ENCODE peak calls at places on chromosomes 12 and 14, in six cellular contexts. W is ovary, K is kidney, P is GM23338, F is colonic mucosa, Y is fibroblast of lung. H is an unnamed sample.

GRCh38 chr14:36773136-36773540 is 111.5 kb downstream of the PAX9 start:
- DNase-seq in F (no peak), Y (no peak), P (peak; percentile 59), W (no peak), K (no peak), H (peak; percentile 48)

GRCh38 chr14:95319312-95320075 is at the start of gene CLMN:
- DNase-seq in P (peak; percentile 73), W (peak; percentile 50), K (peak; percentile 91), Y (peak; percentile 14), F (peak; percentile 70), H (peak; percentile 52)

GRCh38 chr12:115802767-115803166 is 474.7 kb downstream of the MED13L start:
- DNase-seq in K (no peak), F (no peak), Y (no peak), P (no peak), W (no peak), H (no peak)

GRCh38 chr12:69484428-69484827 is 14.2 kb downstream of the FRS2 start:
- DNase-seq in F (no peak), Y (no peak), P (peak; percentile 23), W (no peak), K (no peak), H (no peak)

GRCh38 chr14:50766338-50766886 is 64.5 kb downstream of the NIN start:
- DNase-seq in Y (peak; percentile 69), F (no peak), K (no peak), W (no peak), P (no peak), H (no peak)

GRCh38 chr14:58296731-58297130 is 1.6 kb upstream of the ARID4A start:
- DNase-seq in K (no peak), F (no peak), P (no peak), Y (no peak), W (no peak), H (peak; percentile 34)

GRCh38 chr12:85782711-85783110 is 53.5 kb downstream of the RASSF9 start:
- DNase-seq in W (no peak), F (no peak), P (no peak), Y (no peak), K (no peak), H (no peak)

GRCh38 chr12:10235761-10236631 is 23.3 kb downstream of the GABARAPL1 start:
- DNase-seq in Y (peak; percentile 54), F (no peak), P (peak; percentile 73), K (no peak), W (peak; percentile 46), H (no peak)

GRCh38 chr14:70988452-70988851 is 81.2 kb downstream of the PCNX1 start:
- DNase-seq in F (no peak), Y (no peak), K (peak; percentile 32), W (no peak), P (peak; percentile 42), H (no peak)

GRCh38 chr14:28242895-28243294 is 523.7 kb upstream of the FOXG1 start:
- DNase-seq in Y (no peak), W (no peak), K (no peak), P (no peak), F (no peak), H (no peak)

GRCh38 chr12:14256555-14257169 is 108.8 kb upstream of the ATF7IP start:
- DNase-seq in P (peak; percentile 92), W (peak; percentile 83), F (peak; percentile 72), Y (peak; percentile 93), K (peak; percentile 89), H (peak; percentile 42)

GRCh38 chr14:69132513-69133181 is 20.3 kb downstream of the DCAF5 start:
- DNase-seq in W (no peak), K (no peak), P (no peak), F (no peak), Y (no peak), H (no peak)

GRCh38 chr12:74539261-74539660 is 1.6 kb downstream of the ATXN7L3B start:
- DNase-seq in P (no peak), Y (no peak), W (no peak), F (no peak), K (no peak), H (no peak)

GRCh38 chr12:131728720-131729119 is 17.8 kb downstream of the SFSWAP start:
- DNase-seq in P (no peak), Y (no peak), K (no peak), W (no peak), F (no peak), H (no peak)

GRCh38 chr14:90704362-90705051 is 111.7 kb downstream of the TTC7B start:
- DNase-seq in F (no peak), Y (peak; percentile 11), P (no peak), K (no peak), W (no peak), H (no peak)

GRCh38 chr12:98998697-98999299 is 353.7 kb downstream of the APAF1 start:
- DNase-seq in K (no peak), W (no peak), F (no peak), P (peak; percentile 71), Y (peak; percentile 67), H (peak; percentile 26)

GRCh38 chr14:74945261-74945851 is 10.0 kb downstream of the PGF start:
- DNase-seq in W (no peak), F (no peak), Y (peak; percentile 14), P (peak; percentile 92), K (no peak), H (no peak)

GRCh38 chr12:104793280-104793679 is 164.8 kb downstream of the SLC41A2 start:
- DNase-seq in Y (peak; percentile 7), F (no peak), W (no peak), P (no peak), K (no peak), H (peak; percentile 74)

GRCh38 chr12:15928345-15928744 is 17.2 kb downstream of the DERA start:
- DNase-seq in W (no peak), K (no peak), Y (peak; percentile 71), F (no peak), P (no peak), H (peak; percentile 77)

GRCh38 chr12:32163596-32163995 is 56.9 kb downstream of the BICD1 start:
- DNase-seq in P (no peak), F (no peak), Y (peak; percentile 9), K (no peak), W (no peak), H (no peak)

GRCh38 chr12:34291001-34291400 is 268.7 kb downstream of the ALG10 start:
- DNase-seq in P (no peak), W (peak; percentile 8), Y (no peak), F (no peak), K (peak; percentile 38), H (no peak)

DNA sequence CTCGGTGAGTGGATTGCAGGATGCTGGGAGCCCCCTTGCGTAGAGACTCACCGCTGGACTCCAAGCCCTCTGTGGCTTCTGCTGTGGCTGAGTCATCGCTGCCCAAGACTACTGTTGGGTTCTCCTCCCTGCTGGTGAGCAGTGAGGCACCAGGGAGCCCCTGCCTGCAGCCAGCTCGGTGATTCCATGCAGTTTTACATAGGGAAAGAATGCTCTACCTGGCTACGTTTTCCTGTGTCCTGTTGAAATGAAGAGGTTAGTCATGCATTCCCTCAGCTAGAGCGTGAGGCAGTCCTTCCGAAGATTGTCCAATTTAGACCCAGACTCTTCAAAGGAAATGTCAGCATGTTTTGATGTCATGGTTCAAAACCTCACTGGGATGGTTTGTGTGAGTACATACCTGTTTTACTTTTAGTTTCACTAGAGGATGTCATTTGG is 28.2 kb downstream of the TRAF3 start:
- DNase-seq in W (no peak), K (no peak), F (no peak), Y (no peak), P (no peak), H (peak; percentile 28)
- H3K4me1 ChIP-seq in W (no peaks in the 10 kb centered on the region), K (no peaks in the 10 kb centered on the region), F (peaks cover 11% of the 10 kb centered on the region), Y (no peaks in the 10 kb centered on the region), P (peaks cover 19% of the 10 kb centered on the region), H (peaks cover 4% of the 10 kb centered on the region)

GRCh38 chr12:52082988-52083637 is 3.6 kb downstream of the SMIM41 start:
- DNase-seq in P (peak; percentile 78), F (peak; percentile 64), Y (peak; percentile 73), W (peak; percentile 73), K (no peak), H (no peak)

GRCh38 chr12:52086366-52086765 is 6.9 kb downstream of the SMIM41 start:
- DNase-seq in F (no peak), P (no peak), W (no peak), K (peak; percentile 57), Y (no peak), H (no peak)

GRCh38 chr12:52083638-52083996 is 4.1 kb downstream of the SMIM41 start:
- DNase-seq in F (no peak), Y (no peak), P (no peak), K (no peak), W (no peak), H (no peak)

GRCh38 chr12:52085682-52086180 is 6.2 kb downstream of the SMIM41 start:
- DNase-seq in Y (no peak), P (no peak), W (no peak), K (peak; percentile 37), F (no peak), H (no peak)

DNA sequence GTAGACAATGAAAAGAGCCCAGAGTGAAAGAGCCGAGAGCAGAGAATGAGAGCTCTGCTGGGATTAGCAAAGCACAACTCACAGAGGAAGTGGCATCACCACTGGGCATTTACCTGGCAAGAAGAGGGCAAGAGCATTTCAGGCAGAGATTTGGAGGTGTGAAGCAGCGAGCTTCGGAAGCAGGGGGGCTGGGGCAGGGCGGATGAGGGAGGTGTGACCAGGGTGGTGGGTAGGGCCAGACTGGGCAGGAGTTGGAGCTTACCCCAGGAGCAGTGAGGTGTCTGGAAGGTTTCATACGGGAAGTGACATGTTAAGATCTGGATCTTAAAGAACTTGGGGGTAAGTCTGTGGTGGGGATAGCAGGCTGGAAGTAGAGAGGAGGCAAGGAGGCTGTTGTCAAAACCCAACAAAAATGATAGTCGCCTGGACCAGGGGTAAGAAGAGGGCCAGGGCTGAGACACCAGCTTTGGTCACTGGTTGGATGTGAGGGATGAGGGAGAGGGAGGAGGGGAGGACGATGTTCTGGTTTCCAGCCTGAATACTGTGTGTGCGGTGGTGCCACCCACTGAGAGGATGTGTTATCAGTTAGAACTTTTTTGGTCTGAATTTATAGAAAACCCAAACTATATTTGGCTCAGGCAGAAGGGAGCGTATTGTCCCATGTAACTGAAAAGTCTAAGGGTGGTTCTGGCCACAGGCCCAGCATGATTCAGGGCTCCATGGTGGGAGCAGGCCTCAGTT is 5.2 kb downstream of the SMIM41 start:
- DNase-seq in Y (no peak), W (no peak), P (no peak), F (no peak), K (peak; percentile 32), H (no peak)
- H3K27ac ChIP-seq in Y (no peak overlapping the region), W (no peak overlapping the region), P (no peak overlapping the region), F (no peak overlapping the region), K (no peak overlapping the region), H (no peak overlapping the region)

GRCh38 chr12:29671742-29672141 is 112.0 kb downstream of the TMTC1 start:
- DNase-seq in W (no peak), F (no peak), P (no peak), Y (no peak), K (no peak), H (no peak)
- TF ChIP-seq CTCF in W (no peak), F (no peak), P (no peak), Y (no peak), K (no peak), H (no peak)

DNA sequence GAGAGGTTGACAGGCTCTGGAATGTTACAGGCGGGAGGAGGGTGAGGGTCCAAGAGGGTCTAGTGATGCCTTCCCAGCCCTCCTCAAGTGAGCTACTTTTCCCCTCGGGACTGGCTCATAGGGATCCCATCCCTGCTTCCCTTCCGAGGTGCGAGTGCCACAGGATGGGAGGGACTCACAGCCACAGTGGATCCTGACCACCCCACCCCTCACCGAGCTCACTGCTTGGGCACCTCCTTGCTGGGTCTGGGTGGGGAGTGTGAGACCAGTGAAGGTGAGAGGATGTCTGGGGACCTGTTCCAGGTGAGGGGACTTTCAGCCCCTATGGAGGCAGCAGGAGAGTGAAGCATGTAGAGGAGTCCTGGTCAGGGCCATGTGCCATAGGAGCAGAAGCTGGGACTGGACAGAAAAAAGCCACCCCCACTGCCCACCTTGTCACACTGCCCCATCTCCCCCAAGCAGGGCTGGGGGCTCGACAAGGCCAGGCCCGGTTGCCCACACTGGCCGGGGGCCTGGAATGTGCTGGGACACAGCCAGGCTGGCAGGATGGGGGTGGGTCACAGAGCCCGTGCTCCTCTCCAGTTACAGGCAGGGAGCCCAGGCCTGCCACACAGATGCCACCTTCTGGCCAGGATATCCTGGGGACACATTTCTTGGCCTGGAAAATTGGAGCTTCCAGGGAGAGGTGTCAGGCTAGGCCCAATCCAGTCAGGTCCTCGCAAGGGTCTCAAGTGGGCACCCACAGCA is 1.7 kb upstream of the TNS2 start:
- DNase-seq in K (peak; percentile 92), F (peak; percentile 74), W (peak; percentile 66), Y (no peak), P (peak; percentile 47), H (no peak)
- H3K4me1 ChIP-seq in K (peaks cover 64% of the 10 kb centered on the region), F (peaks cover 32% of the 10 kb centered on the region), W (peaks cover 46% of the 10 kb centered on the region), Y (peaks cover 34% of the 10 kb centered on the region), P (peaks cover 73% of the 10 kb centered on the region), H (peaks cover 73% of the 10 kb centered on the region)